ENCODE peak calls at places on chromosomes 3 and 15, in ten cellular contexts. L, F, D, P, B, E, O, Q, G and C are unnamed samples.
A peak's percentile ranks its signal among the peaks of the same experiment; 100 is the strongest.

GRCh38 chr3:143885803-143886427 is 37.6 kb upstream of the SLC9A9 start:
- DNase-seq in L (peak; percentile 48), F (peak; percentile 63), D (peak; percentile 36), P (no peak), B (no peak), E (no peak), O (no peak), Q (no peak), G (no peak), C (peak; percentile 40)

GRCh38 chr3:65526656-65527055 is 512.1 kb downstream of the MAGI1 start:
- DNase-seq in L (no peak), F (no peak), D (no peak), P (no peak), B (no peak), E (no peak), O (no peak), Q (no peak), G (no peak), C (no peak)

GRCh38 chr3:150232992-150233451 is 175.1 kb upstream of the TSC22D2 start:
- DNase-seq in L (peak; percentile 77), F (peak; percentile 81), D (peak; percentile 95), P (no peak), B (no peak), E (no peak), O (no peak), Q (no peak), G (peak; percentile 93), C (peak; percentile 83)

GRCh38 chr3:143091438-143091837 is 28.1 kb upstream of the CHST2 start:
- DNase-seq in L (no peak), F (no peak), D (no peak), P (no peak), B (no peak), E (no peak), O (no peak), Q (no peak), G (no peak), C (no peak)

GRCh38 chr3:16318216-16318615 is 53.2 kb downstream of the OXNAD1 start:
- DNase-seq in L (no peak), F (peak; percentile 48), D (no peak), P (no peak), B (no peak), E (no peak), O (no peak), Q (peak; percentile 57), G (no peak), C (peak; percentile 87)

GRCh38 chr15:51227967-51228783 is 110.2 kb downstream of the CYP19A1 start:
- DNase-seq in L (peak; percentile 83), F (peak; percentile 81), D (peak; percentile 60), P (no peak), B (peak; percentile 19), E (no peak), O (peak; percentile 75), Q (peak; percentile 27), G (peak; percentile 47), C (peak; percentile 90)

GRCh38 chr3:134211797-134212196 is 38.9 kb downstream of the RYK start:
- DNase-seq in L (peak; percentile 44), F (peak; percentile 78), D (peak; percentile 75), P (no peak), B (no peak), E (no peak), O (no peak), Q (no peak), G (peak; percentile 58), C (peak; percentile 41)

GRCh38 chr3:173652093-173652492 is 254.5 kb downstream of the NLGN1 start:
- DNase-seq in L (no peak), F (no peak), D (no peak), P (no peak), B (no peak), E (no peak), O (no peak), Q (no peak), G (no peak), C (no peak)

GRCh38 chr3:98827221-98827620 is 64.1 kb downstream of the ST3GAL6 start:
- DNase-seq in L (no peak), F (no peak), D (no peak), P (no peak), B (no peak), E (no peak), O (no peak), Q (no peak), G (no peak), C (peak; percentile 35)

GRCh38 chr3:98829246-98829832 is 66.2 kb downstream of the ST3GAL6 start:
- DNase-seq in L (no peak), F (no peak), D (no peak), P (no peak), B (no peak), E (no peak), O (no peak), Q (no peak), G (no peak), C (no peak)

GRCh38 chr3:98823791-98824190 is 60.7 kb downstream of the ST3GAL6 start:
- DNase-seq in L (no peak), F (no peak), D (no peak), P (no peak), B (no peak), E (no peak), O (no peak), Q (no peak), G (no peak), C (no peak)

GRCh38 chr3:98824256-98824655 is 61.1 kb downstream of the ST3GAL6 start:
- DNase-seq in L (no peak), F (no peak), D (no peak), P (no peak), B (no peak), E (no peak), O (no peak), Q (no peak), G (no peak), C (no peak)

DNA sequence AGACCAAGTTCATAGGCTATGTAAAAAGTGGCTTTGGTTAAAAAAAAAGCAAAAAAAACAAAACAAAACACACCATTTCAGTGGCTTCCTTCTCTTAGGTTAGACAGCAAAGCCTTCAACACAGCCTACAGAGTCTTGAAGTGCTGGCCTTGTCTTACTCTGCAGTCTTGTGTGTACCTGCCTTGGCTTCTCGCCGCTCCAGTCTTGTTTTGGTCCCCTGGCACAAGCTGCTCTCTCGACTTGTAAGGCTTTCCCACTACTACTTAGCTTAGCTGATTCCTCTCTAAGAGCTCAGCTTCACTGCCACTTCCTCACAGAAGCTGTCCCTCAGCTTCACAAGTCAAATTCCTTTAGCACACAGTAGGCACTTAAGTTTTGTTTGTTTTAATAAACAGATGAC is 63.0 kb downstream of the ST3GAL6 start:
- DNase-seq in L (peak; percentile 35), F (no peak), D (no peak), P (no peak), B (no peak), E (no peak), O (no peak), Q (no peak), G (no peak), C (no peak)
- H3K4me3 ChIP-seq in L (no peak overlapping the region), F (no peak overlapping the region), D (no peak overlapping the region), P (no peak overlapping the region), B (no peak overlapping the region), E (no peak overlapping the region), O (no peak overlapping the region), Q (no peak overlapping the region), G (no peak overlapping the region), C (no peak overlapping the region)

GRCh38 chr15:96582473-96582872 is 252.0 kb downstream of the NR2F2 start:
- DNase-seq in L (no peak), F (no peak), D (no peak), P (no peak), B (no peak), E (no peak), O (no peak), Q (no peak), G (no peak), C (no peak)

GRCh38 chr15:96574766-96575165 is 244.3 kb downstream of the NR2F2 start:
- DNase-seq in L (no peak), F (no peak), D (no peak), P (no peak), B (no peak), E (no peak), O (no peak), Q (no peak), G (no peak), C (no peak)

GRCh38 chr15:96583671-96584070 is 253.2 kb downstream of the NR2F2 start:
- DNase-seq in L (peak; percentile 8), F (peak; percentile 8), D (peak; percentile 14), P (no peak), B (no peak), E (no peak), O (no peak), Q (no peak), G (no peak), C (no peak)

GRCh38 chr15:96578393-96578792 is 247.9 kb downstream of the NR2F2 start:
- DNase-seq in L (no peak), F (no peak), D (no peak), P (no peak), B (no peak), E (no peak), O (no peak), Q (no peak), G (no peak), C (no peak)
- H3K4me3 ChIP-seq in L (no peak overlapping the region), F (no peak overlapping the region), D (no peak overlapping the region), P (no peak overlapping the region), B (no peak overlapping the region), E (no peak overlapping the region), O (no peak overlapping the region), Q (no peak overlapping the region), G (no peak overlapping the region), C (no peak overlapping the region)

GRCh38 chr3:126179825-126180476 is 435 bp downstream of the ALDH1L1 start:
- DNase-seq in L (no peak), F (peak; percentile 9), D (no peak), P (no peak), B (no peak), E (no peak), O (peak; percentile 73), Q (no peak), G (peak; percentile 89), C (no peak)
- H3K4me3 ChIP-seq in L (peak overlapping the region; percentile 51), F (peak overlapping the region; percentile 50), D (no peak overlapping the region), P (no peak overlapping the region), B (peak overlapping the region; percentile 74), E (no peak overlapping the region), O (peak overlapping the region; percentile 68), Q (peak overlapping the region; percentile 17), G (peak overlapping the region; percentile 44), C (no peak overlapping the region)

GRCh38 chr3:39278616-39278935 is 1.3 kb downstream of the CX3CR1 start:
- DNase-seq in L (no peak), F (no peak), D (no peak), P (no peak), B (no peak), E (no peak), O (no peak), Q (no peak), G (no peak), C (peak; percentile 36)

GRCh38 chr3:39277893-39278615 is 1.8 kb downstream of the CX3CR1 start:
- DNase-seq in L (no peak), F (no peak), D (no peak), P (no peak), B (no peak), E (no peak), O (no peak), Q (no peak), G (no peak), C (peak; percentile 26)

GRCh38 chr3:39281533-39281932 is 1.7 kb upstream of the CX3CR1 start:
- DNase-seq in L (no peak), F (no peak), D (no peak), P (no peak), B (no peak), E (no peak), O (peak; percentile 55), Q (no peak), G (no peak), C (no peak)

GRCh38 chr3:39280569-39280968 is 733 bp upstream of the CX3CR1 start:
- DNase-seq in L (no peak), F (no peak), D (no peak), P (no peak), B (no peak), E (no peak), O (no peak), Q (no peak), G (no peak), C (no peak)

DNA sequence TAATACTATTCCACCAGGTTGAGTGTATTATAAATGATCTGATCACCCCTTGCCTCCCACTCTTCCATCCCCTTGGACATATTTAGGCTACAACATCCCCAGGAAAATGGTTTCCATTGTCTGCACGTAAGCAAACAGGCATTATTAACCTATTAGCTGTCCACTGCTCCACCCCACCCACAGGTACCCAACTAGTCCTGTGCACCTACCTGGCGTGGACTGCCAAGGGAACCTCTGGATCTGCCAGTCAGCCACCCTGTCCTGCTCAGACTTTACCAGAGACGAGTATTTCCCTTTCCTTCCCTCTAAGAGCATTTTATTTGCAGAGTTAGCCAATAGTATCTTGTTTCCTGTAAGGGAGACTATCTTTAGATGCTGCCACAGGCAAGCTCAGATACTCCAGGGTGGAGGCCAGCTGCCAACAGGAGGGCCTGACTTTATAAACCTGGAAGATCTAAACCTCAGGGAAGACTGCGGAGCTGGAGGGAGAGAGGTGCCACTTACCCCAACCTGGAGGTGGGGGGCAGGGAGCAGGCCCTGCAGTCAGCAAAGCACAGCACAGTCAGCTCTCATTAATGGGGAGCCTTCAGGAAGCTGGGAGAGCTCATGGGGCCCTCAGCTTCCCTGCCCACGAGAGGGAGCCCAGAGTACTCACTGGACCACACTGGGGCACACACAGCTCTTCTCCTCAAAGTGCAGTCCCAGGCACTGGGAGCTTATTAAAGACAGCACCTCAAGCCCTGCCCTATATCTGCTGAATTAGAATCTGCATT is at the start of gene CX3CR1:
- DNase-seq in L (no peak), F (no peak), D (no peak), P (no peak), B (no peak), E (no peak), O (no peak), Q (no peak), G (no peak), C (no peak)
- H3K4me3 ChIP-seq in L (no peak within 1 kb of the TSS), F (no peak within 1 kb of the TSS), D (no peak within 1 kb of the TSS), P (no peak within 1 kb of the TSS), B (no peak within 1 kb of the TSS), E (peak within 1 kb of the TSS; percentile 22), O (no peak within 1 kb of the TSS), Q (no peak within 1 kb of the TSS), G (no peak within 1 kb of the TSS), C (no peak within 1 kb of the TSS)